ENCODE peak calls at places on chromosomes 6 and 20, in nine cellular contexts. U, K, B, T, R, X, V, O and Y are unnamed samples.

GRCh38 chr20:19981091-19981490 is 36.1 kb upstream of the NAA20 start:
- DNase-seq in U (peak; percentile 63), K (no peak), B (no peak), T (no peak), R (no peak), X (peak; percentile 39), V (no peak), O (peak; percentile 44), Y (no peak)

GRCh38 chr6:5316946-5317345 is 55.6 kb downstream of the FARS2 start:
- DNase-seq in U (no peak), K (no peak), B (no peak), T (no peak), R (no peak), X (no peak), V (no peak), O (no peak), Y (no peak)

GRCh38 chr6:5152417-5152816 is 67.3 kb downstream of the PPP1R3G start:
- DNase-seq in U (no peak), K (no peak), B (no peak), T (no peak), R (no peak), X (no peak), V (no peak), O (no peak), Y (no peak)

GRCh38 chr6:164911873-164912580 is 397.4 kb downstream of the C6orf118 start:
- DNase-seq in U (no peak), K (no peak), B (no peak), T (no peak), R (no peak), X (no peak), V (no peak), O (no peak), Y (no peak)

GRCh38 chr20:23636182-23636907 is 1.4 kb downstream of the CST3 start:
- DNase-seq in U (no peak), K (peak; percentile 68), B (no peak), T (no peak), R (no peak), X (no peak), V (no peak), O (no peak), Y (no peak)

GRCh38 chr20:51512645-51513044 is 29.9 kb downstream of the NFATC2 start:
- DNase-seq in U (no peak), K (no peak), B (no peak), T (no peak), R (no peak), X (no peak), V (no peak), O (no peak), Y (no peak)

GRCh38 chr6:4962905-4963304 is 40.9 kb downstream of the RPP40 start:
- DNase-seq in U (peak; percentile 0), K (no peak), B (no peak), T (no peak), R (no peak), X (no peak), V (no peak), O (no peak), Y (no peak)

GRCh38 chr6:21615504-21615903 is 22.0 kb downstream of the SOX4 start:
- DNase-seq in U (no peak), K (no peak), B (no peak), T (no peak), R (no peak), X (no peak), V (no peak), O (no peak), Y (no peak)

GRCh38 chr6:44712353-44713147 is 325.0 kb downstream of the CDC5L start:
- DNase-seq in U (no peak), K (no peak), B (no peak), T (no peak), R (no peak), X (no peak), V (no peak), O (no peak), Y (no peak)

GRCh38 chr20:33251496-33251895 is 15.7 kb downstream of the BPIFA1 start:
- DNase-seq in U (no peak), K (no peak), B (no peak), T (no peak), R (no peak), X (no peak), V (no peak), O (no peak), Y (no peak)

GRCh38 chr20:58543274-58543673 is 28.1 kb upstream of the APCDD1L start:
- DNase-seq in U (peak; percentile 5), K (no peak), B (no peak), T (no peak), R (no peak), X (no peak), V (no peak), O (no peak), Y (no peak)

GRCh38 chr20:17617212-17617867 is 47.5 kb downstream of the DSTN start:
- DNase-seq in U (peak; percentile 89), K (peak; percentile 60), B (peak; percentile 81), T (peak; percentile 87), R (peak; percentile 83), X (no peak), V (peak; percentile 49), O (peak; percentile 71), Y (peak; percentile 77)

GRCh38 chr6:127102299-127102698 is 16.2 kb upstream of the RSPO3 start:
- DNase-seq in U (no peak), K (no peak), B (no peak), T (no peak), R (peak; percentile 50), X (no peak), V (no peak), O (peak; percentile 91), Y (no peak)

GRCh38 chr20:37881601-37882343 is 21.2 kb upstream of the VSTM2L start:
- DNase-seq in U (no peak), K (no peak), B (no peak), T (no peak), R (no peak), X (no peak), V (no peak), O (no peak), Y (no peak)

DNA sequence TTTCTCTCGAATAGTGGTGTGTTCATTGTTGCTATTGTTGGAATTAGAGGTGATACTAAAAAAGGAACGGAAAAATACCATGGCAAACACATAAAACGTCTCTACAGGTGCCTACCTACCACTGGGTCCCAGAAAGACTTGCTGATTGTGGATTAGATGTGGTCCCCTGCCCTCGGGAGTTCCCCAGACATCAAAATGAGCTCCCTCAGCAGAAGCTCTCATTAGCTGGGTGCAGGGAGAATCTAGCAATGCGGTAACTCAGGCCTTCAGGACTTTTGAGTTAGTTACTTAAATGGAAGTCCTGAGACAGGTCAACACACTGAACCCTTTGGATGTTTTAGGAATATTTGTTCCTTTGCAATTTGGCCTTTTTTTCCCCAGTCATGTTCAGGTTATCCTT is 6.1 kb downstream of the IRF4 start:
- DNase-seq in U (no peak), K (no peak), B (no peak), T (no peak), R (no peak), X (no peak), V (no peak), O (no peak), Y (no peak)
- TF ChIP-seq POLR2A in U (no peak), K (no peak), B (no peak), T (no peak), R (no peak), X (no peak), V (no peak), O (no peak), Y (no peak)

GRCh38 chr20:45419188-45420091 is 3.5 kb downstream of the PIGT start:
- DNase-seq in U (peak; percentile 92), K (no peak), B (no peak), T (peak; percentile 83), R (peak; percentile 72), X (peak; percentile 93), V (peak; percentile 80), O (no peak), Y (peak; percentile 7)
- H3K4me3 ChIP-seq in U (no peak overlapping the region), K (no peak overlapping the region), B (no peak overlapping the region), T (no peak overlapping the region), R (no peak overlapping the region), X (no peak overlapping the region), V (peak overlapping the region; percentile 11), O (no peak overlapping the region), Y (no peak overlapping the region)

GRCh38 chr6:87065117-87065516 is 29.8 kb downstream of the CGA start:
- DNase-seq in U (no peak), K (no peak), B (no peak), T (no peak), R (no peak), X (no peak), V (no peak), O (no peak), Y (no peak)

GRCh38 chr6:87068804-87069203 is 26.1 kb downstream of the CGA start:
- DNase-seq in U (no peak), K (no peak), B (no peak), T (no peak), R (no peak), X (no peak), V (no peak), O (peak; percentile 20), Y (no peak)

GRCh38 chr6:87070750-87071149 is 24.2 kb downstream of the CGA start:
- DNase-seq in U (no peak), K (no peak), B (no peak), T (no peak), R (no peak), X (no peak), V (no peak), O (no peak), Y (no peak)

GRCh38 chr6:87071683-87072082 is 23.2 kb downstream of the CGA start:
- DNase-seq in U (no peak), K (no peak), B (no peak), T (no peak), R (no peak), X (no peak), V (no peak), O (no peak), Y (no peak)

DNA sequence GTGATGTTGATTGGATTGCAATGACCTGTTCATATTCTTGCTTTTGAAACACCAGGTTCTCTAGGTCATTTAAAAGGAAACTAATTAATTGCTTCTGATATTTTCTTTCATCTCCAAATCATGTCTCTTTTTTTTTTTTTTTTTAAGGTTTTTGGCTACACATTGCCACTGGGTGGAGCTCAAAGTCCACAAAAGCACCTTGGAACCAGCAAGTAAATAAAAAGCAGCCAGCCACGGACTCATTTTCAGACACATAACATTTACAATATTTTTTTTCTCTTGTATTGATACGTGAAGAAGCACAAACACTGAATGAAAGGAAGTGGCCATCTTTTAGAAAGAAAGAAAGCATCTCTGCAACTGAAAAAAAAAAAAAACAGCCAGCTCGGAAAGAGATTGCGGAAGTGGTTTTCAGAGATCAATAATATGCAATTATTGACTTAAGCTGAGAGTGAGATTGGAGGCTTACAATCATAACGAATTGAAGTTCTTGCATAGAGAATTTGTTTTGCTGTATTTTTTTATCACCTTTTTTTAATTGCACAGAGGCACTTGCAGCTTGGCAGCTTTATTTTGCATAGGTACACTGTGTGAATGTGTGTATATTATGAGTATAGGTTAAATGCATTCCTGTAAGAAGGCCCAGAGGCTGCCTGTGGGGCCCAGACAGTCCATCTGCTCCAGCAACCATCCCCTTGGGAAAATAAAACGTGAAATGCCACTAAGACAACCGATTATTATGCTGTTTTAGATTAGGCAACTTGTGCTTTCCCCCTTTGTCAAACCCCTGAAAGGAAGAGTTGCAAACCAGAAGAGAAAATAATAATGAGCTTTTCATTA is 28.2 kb downstream of the CGA start:
- DNase-seq in U (no peak), K (no peak), B (no peak), T (no peak), R (peak; percentile 28), X (peak; percentile 46), V (peak; percentile 42), O (peak; percentile 75), Y (peak; percentile 31)
- TF ChIP-seq POLR2A in U (no peak), K (no peak), B (no peak), T (no peak), R (no peak), X (no peak), V (no peak), O (no peak), Y (no peak)

GRCh38 chr6:156866181-156866862 is 89.1 kb downstream of the ARID1B start:
- DNase-seq in U (no peak), K (no peak), B (no peak), T (peak; percentile 58), R (peak; percentile 6), X (no peak), V (peak; percentile 33), O (no peak), Y (peak; percentile 49)
- H3K4me3 ChIP-seq in U (no peak overlapping the region), K (no peak overlapping the region), B (no peak overlapping the region), T (no peak overlapping the region), R (no peak overlapping the region), X (no peak overlapping the region), V (no peak overlapping the region), O (no peak overlapping the region), Y (no peak overlapping the region)